ENCODE peak calls at places on chromosomes 5 and 9, in seven cellular contexts. I, W, P, T, J, F and B are unnamed samples.

GRCh38 chr9:33880562-33881089 is 63.7 kb downstream of the UBE2R2 start:
- DNase-seq in J (no peak), P (no peak), F (no peak), T (no peak), I (no peak), W (no peak), B (no peak)

GRCh38 chr5:891117-891836 is 1.3 kb downstream of the BRD9 start:
- DNase-seq in P (no peak), T (no peak), W (peak; percentile 84), J (peak; percentile 75), F (no peak), I (no peak), B (no peak)

GRCh38 chr5:72282878-72283277 is 37.2 kb downstream of the MRPS27 start:
- DNase-seq in J (no peak), I (no peak), F (no peak), W (peak; percentile 57), P (no peak), T (no peak), B (no peak)

GRCh38 chr9:124968238-124968637 is 27.4 kb upstream of the GOLGA1 start:
- DNase-seq in I (no peak), J (no peak), T (no peak), W (no peak), P (no peak), F (no peak), B (no peak)

GRCh38 chr9:133301253-133302230 is 26.5 kb upstream of the ABO start:
- DNase-seq in J (no peak), W (no peak), F (no peak), I (no peak), P (no peak), T (no peak), B (no peak)

GRCh38 chr9:108671794-108672193 is 184.0 kb downstream of the ACTL7B start:
- DNase-seq in J (no peak), P (no peak), T (no peak), W (peak; percentile 84), F (no peak), I (no peak), B (no peak)

GRCh38 chr9:30239875-30240274 is 2144.6 kb upstream of the ACO1 start:
- DNase-seq in F (no peak), T (no peak), I (no peak), W (no peak), P (no peak), J (no peak), B (no peak)

GRCh38 chr5:121500262-121500792 is 351.4 kb upstream of the FTMT start:
- DNase-seq in I (no peak), F (no peak), W (no peak), T (no peak), P (no peak), J (no peak), B (no peak)

GRCh38 chr9:21414220-21414940 is 5.5 kb downstream of the IFNA8 start:
- DNase-seq in F (no peak), T (no peak), I (no peak), J (no peak), P (no peak), W (no peak), B (no peak)

GRCh38 chr5:136007271-136007670 is 21.5 kb upstream of the TGFBI start:
- DNase-seq in P (no peak), F (peak; percentile 58), I (no peak), W (no peak), J (no peak), T (no peak), B (no peak)

GRCh38 chr9:90680534-90680933 is 37.9 kb upstream of the DIRAS2 start:
- DNase-seq in J (no peak), I (no peak), F (no peak), T (no peak), P (no peak), W (no peak), B (no peak)

GRCh38 chr9:109771796-109772525 is 8.0 kb upstream of the PALM2AKAP2 start:
- DNase-seq in P (no peak), T (no peak), I (no peak), W (no peak), F (no peak), J (no peak), B (no peak)

GRCh38 chr5:10306806-10307205 is 896 bp downstream of the CMBL start:
- DNase-seq in J (no peak), P (no peak), I (peak; percentile 58), T (no peak), F (no peak), W (peak; percentile 60), B (no peak)

GRCh38 chr5:61519728-61520277 is 187.7 kb downstream of the ZSWIM6 start:
- DNase-seq in W (no peak), J (no peak), F (no peak), T (no peak), I (no peak), P (no peak), B (no peak)

GRCh38 chr5:15500326-15500958 is 462 bp downstream of the FBXL7 start:
- DNase-seq in W (peak; percentile 86), F (no peak), I (peak; percentile 78), J (peak; percentile 75), T (peak; percentile 41), P (no peak), B (peak; percentile 85)

GRCh38 chr9:115006660-115007059 is 76.3 kb upstream of the TNFSF8 start:
- DNase-seq in F (no peak), P (no peak), W (peak; percentile 90), J (no peak), T (no peak), I (no peak), B (no peak)

GRCh38 chr9:28032178-28032532 is 458.9 kb upstream of the C9orf72 start:
- DNase-seq in J (no peak), P (no peak), W (no peak), I (no peak), T (no peak), F (no peak), B (no peak)

GRCh38 chr5:80653497-80653896 is 955 bp upstream of the MSH3 start:
- DNase-seq in T (no peak), F (no peak), P (no peak), I (no peak), W (no peak), J (no peak), B (no peak)

GRCh38 chr9:73038613-73039012 is 85.8 kb upstream of the ALDH1A1 start:
- DNase-seq in F (peak; percentile 53), P (no peak), W (no peak), I (peak; percentile 56), J (no peak), T (peak; percentile 25), B (peak; percentile 80)

GRCh38 chr9:5631021-5631420 is 2.1 kb downstream of the RIC1 start:
- DNase-seq in F (no peak), P (no peak), T (no peak), J (no peak), W (peak; percentile 45), I (no peak), B (no peak)
- H3K4me1 ChIP-seq in F (peaks cover 46% of the 10 kb centered on the region), P (peaks cover 5% of the 10 kb centered on the region), T (peaks cover 28% of the 10 kb centered on the region), J (peaks cover 31% of the 10 kb centered on the region), W (peaks cover 41% of the 10 kb centered on the region), I (peaks cover 43% of the 10 kb centered on the region), B (peaks cover 51% of the 10 kb centered on the region)

DNA sequence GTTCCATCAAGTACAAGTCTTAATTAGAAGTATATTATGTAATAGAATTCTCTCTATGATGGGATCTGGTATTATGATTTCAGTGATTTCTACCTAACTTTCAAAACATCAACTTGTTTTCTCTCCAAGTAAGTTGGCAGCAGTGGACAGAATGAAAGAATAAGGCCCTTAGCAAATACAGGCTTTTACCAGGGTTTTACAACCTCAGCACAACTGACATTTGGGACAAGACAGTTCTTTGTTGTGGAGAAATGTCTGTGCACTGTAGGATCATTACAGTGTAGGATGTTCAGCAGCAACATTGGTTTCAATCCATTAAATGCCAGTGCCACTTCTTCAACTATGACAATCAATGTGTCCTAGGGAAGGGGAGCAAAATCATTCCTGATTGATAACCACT is 48.8 kb downstream of the MLANA start:
- DNase-seq in P (no peak), I (no peak), F (no peak), W (no peak), J (no peak), T (no peak), B (no peak)
- H3K4me1 ChIP-seq in P (no peaks in the 10 kb centered on the region), I (no peaks in the 10 kb centered on the region), F (no peaks in the 10 kb centered on the region), W (no peaks in the 10 kb centered on the region), J (no peaks in the 10 kb centered on the region), T (no peaks in the 10 kb centered on the region), B (no peaks in the 10 kb centered on the region)

GRCh38 chr5:55763736-55764420 is 26.0 kb downstream of the DDX4 start:
- DNase-seq in F (no peak), W (no peak), J (no peak), P (no peak), T (no peak), I (no peak), B (no peak)

GRCh38 chr5:55766408-55766807 is 28.5 kb downstream of the DDX4 start:
- DNase-seq in F (no peak), W (no peak), I (no peak), J (no peak), T (no peak), P (no peak), B (no peak)

GRCh38 chr5:55771175-55771655 is 33.4 kb downstream of the DDX4 start:
- DNase-seq in J (no peak), F (no peak), I (no peak), P (no peak), T (no peak), W (no peak), B (no peak)

GRCh38 chr5:55773057-55773456 is 35.2 kb downstream of the DDX4 start:
- DNase-seq in F (no peak), I (no peak), T (no peak), W (no peak), J (no peak), P (no peak), B (no peak)

GRCh38 chr5:55768279-55768678 is 30.4 kb downstream of the DDX4 start:
- DNase-seq in J (no peak), P (no peak), F (no peak), I (no peak), T (no peak), W (no peak), B (no peak)
- H3K4me1 ChIP-seq in J (no peaks in the 10 kb centered on the region), P (no peaks in the 10 kb centered on the region), F (peaks cover 9% of the 10 kb centered on the region), I (peaks cover 5% of the 10 kb centered on the region), T (no peaks in the 10 kb centered on the region), W (no peaks in the 10 kb centered on the region), B (no peaks in the 10 kb centered on the region)

GRCh38 chr9:134669556-134669955 is 28.0 kb downstream of the COL5A1 start:
- DNase-seq in T (no peak), I (no peak), W (no peak), J (peak; percentile 9), P (no peak), F (no peak), B (no peak)
- H3K4me1 ChIP-seq in T (no peaks in the 10 kb centered on the region), I (no peaks in the 10 kb centered on the region), W (peaks cover 66% of the 10 kb centered on the region), J (no peaks in the 10 kb centered on the region), P (no peaks in the 10 kb centered on the region), F (peaks cover 9% of the 10 kb centered on the region), B (peaks cover 29% of the 10 kb centered on the region)